ENCODE peak calls at places on chromosomes 16 and 17, in nine cellular contexts. One of them, this sample, is unnamed.

GRCh38 chr16:63361032-63361624 is 1324.9 kb upstream of the CDH8 start:
- DNase-seq in H7: peak
- DNase-seq in amygdala: no peak
- DNase-seq in anterior cingulate cortex: no peak
- DNase-seq in stimulated activated CD4-positive, alpha-beta T cell treated with anti-CD3 and anti-CD28 coated beads, Interleukin-4, amount 100 ng/mL, for 1 hour: no peak
- DNase-seq in NCI-H1105 treated with DMSO at 0.1 percent for 48 hours: peak
- DNase-seq in left kidney: peak
- DNase-seq in activated gamma-delta T cell treated with Interleukin-2 at 50 U/mL for 16 hours: no peak
- DNase-seq in AG09319: peak
- DNase-seq in this sample: peak

GRCh38 chr16:27646811-27647210 is 96.9 kb downstream of the KATNIP start:
- DNase-seq in stimulated activated CD4-positive, alpha-beta T cell treated with anti-CD3 and anti-CD28 coated beads, Interleukin-4, amount 100 ng/mL, for 1 hour: no peak
- DNase-seq in NCI-H1105 treated with DMSO at 0.1 percent for 48 hours: no peak
- DNase-seq in amygdala: no peak
- DNase-seq in left kidney: no peak
- DNase-seq in activated gamma-delta T cell treated with Interleukin-2 at 50 U/mL for 16 hours: no peak
- DNase-seq in AG09319: no peak
- DNase-seq in H7: no peak
- DNase-seq in anterior cingulate cortex: no peak
- DNase-seq in this sample: no peak

GRCh38 chr17:31581022-31581483 is 189.6 kb downstream of the RAB11FIP4 start:
- DNase-seq in H7: peak
- DNase-seq in AG09319: no peak
- DNase-seq in stimulated activated CD4-positive, alpha-beta T cell treated with anti-CD3 and anti-CD28 coated beads, Interleukin-4, amount 100 ng/mL, for 1 hour: no peak
- DNase-seq in NCI-H1105 treated with DMSO at 0.1 percent for 48 hours: no peak
- DNase-seq in anterior cingulate cortex: peak
- DNase-seq in left kidney: no peak
- DNase-seq in amygdala: peak
- DNase-seq in activated gamma-delta T cell treated with Interleukin-2 at 50 U/mL for 16 hours: no peak
- DNase-seq in this sample: peak

GRCh38 chr17:1713878-1714487 is 3.8 kb upstream of the TLCD2 start:
- DNase-seq in AG09319: no peak
- DNase-seq in amygdala: no peak
- DNase-seq in H7: peak
- DNase-seq in left kidney: peak
- DNase-seq in anterior cingulate cortex: no peak
- DNase-seq in activated gamma-delta T cell treated with Interleukin-2 at 50 U/mL for 16 hours: no peak
- DNase-seq in NCI-H1105 treated with DMSO at 0.1 percent for 48 hours: no peak
- DNase-seq in stimulated activated CD4-positive, alpha-beta T cell treated with anti-CD3 and anti-CD28 coated beads, Interleukin-4, amount 100 ng/mL, for 1 hour: no peak
- DNase-seq in this sample: no peak

GRCh38 chr17:9021158-9021984 is at the start of gene NTN1:
- DNase-seq in left kidney: peak
- DNase-seq in stimulated activated CD4-positive, alpha-beta T cell treated with anti-CD3 and anti-CD28 coated beads, Interleukin-4, amount 100 ng/mL, for 1 hour: peak
- DNase-seq in H7: peak
- DNase-seq in activated gamma-delta T cell treated with Interleukin-2 at 50 U/mL for 16 hours: peak
- DNase-seq in anterior cingulate cortex: no peak
- DNase-seq in AG09319: no peak
- DNase-seq in NCI-H1105 treated with DMSO at 0.1 percent for 48 hours: peak
- DNase-seq in amygdala: peak
- DNase-seq in this sample: peak

GRCh38 chr17:75457047-75457654 is 716 bp downstream of the TMEM94 start:
- DNase-seq in H7: peak
- DNase-seq in left kidney: peak
- DNase-seq in amygdala: peak
- DNase-seq in anterior cingulate cortex: peak
- DNase-seq in AG09319: no peak
- DNase-seq in stimulated activated CD4-positive, alpha-beta T cell treated with anti-CD3 and anti-CD28 coated beads, Interleukin-4, amount 100 ng/mL, for 1 hour: peak
- DNase-seq in activated gamma-delta T cell treated with Interleukin-2 at 50 U/mL for 16 hours: peak
- DNase-seq in NCI-H1105 treated with DMSO at 0.1 percent for 48 hours: peak
- DNase-seq in this sample: peak

GRCh38 chr16:72172105-72173034 is at the start of gene PMFBP1:
- DNase-seq in AG09319: no peak
- DNase-seq in NCI-H1105 treated with DMSO at 0.1 percent for 48 hours: no peak
- DNase-seq in amygdala: no peak
- DNase-seq in H7: no peak
- DNase-seq in left kidney: peak
- DNase-seq in anterior cingulate cortex: no peak
- DNase-seq in activated gamma-delta T cell treated with Interleukin-2 at 50 U/mL for 16 hours: no peak
- DNase-seq in stimulated activated CD4-positive, alpha-beta T cell treated with anti-CD3 and anti-CD28 coated beads, Interleukin-4, amount 100 ng/mL, for 1 hour: peak
- DNase-seq in this sample: peak

GRCh38 chr17:50916708-50917417 is 50.7 kb upstream of the TOB1 start:
- DNase-seq in NCI-H1105 treated with DMSO at 0.1 percent for 48 hours: no peak
- DNase-seq in amygdala: no peak
- DNase-seq in anterior cingulate cortex: no peak
- DNase-seq in stimulated activated CD4-positive, alpha-beta T cell treated with anti-CD3 and anti-CD28 coated beads, Interleukin-4, amount 100 ng/mL, for 1 hour: no peak
- DNase-seq in activated gamma-delta T cell treated with Interleukin-2 at 50 U/mL for 16 hours: no peak
- DNase-seq in AG09319: no peak
- DNase-seq in left kidney: no peak
- DNase-seq in H7: peak
- DNase-seq in this sample: no peak

GRCh38 chr17:27408891-27409290 is 47.4 kb upstream of the KSR1 start:
- DNase-seq in H7: no peak
- DNase-seq in NCI-H1105 treated with DMSO at 0.1 percent for 48 hours: no peak
- DNase-seq in AG09319: no peak
- DNase-seq in left kidney: no peak
- DNase-seq in anterior cingulate cortex: no peak
- DNase-seq in amygdala: no peak
- DNase-seq in activated gamma-delta T cell treated with Interleukin-2 at 50 U/mL for 16 hours: no peak
- DNase-seq in stimulated activated CD4-positive, alpha-beta T cell treated with anti-CD3 and anti-CD28 coated beads, Interleukin-4, amount 100 ng/mL, for 1 hour: no peak
- DNase-seq in this sample: no peak

GRCh38 chr16:3793161-3793576 is 75.8 kb upstream of the TRAP1 start:
- DNase-seq in stimulated activated CD4-positive, alpha-beta T cell treated with anti-CD3 and anti-CD28 coated beads, Interleukin-4, amount 100 ng/mL, for 1 hour: no peak
- DNase-seq in amygdala: peak
- DNase-seq in NCI-H1105 treated with DMSO at 0.1 percent for 48 hours: no peak
- DNase-seq in activated gamma-delta T cell treated with Interleukin-2 at 50 U/mL for 16 hours: no peak
- DNase-seq in AG09319: no peak
- DNase-seq in H7: peak
- DNase-seq in anterior cingulate cortex: no peak
- DNase-seq in left kidney: no peak
- DNase-seq in this sample: peak

GRCh38 chr17:75615301-75615700 is 17.9 kb upstream of the SMIM5 start:
- DNase-seq in stimulated activated CD4-positive, alpha-beta T cell treated with anti-CD3 and anti-CD28 coated beads, Interleukin-4, amount 100 ng/mL, for 1 hour: no peak
- DNase-seq in activated gamma-delta T cell treated with Interleukin-2 at 50 U/mL for 16 hours: no peak
- DNase-seq in amygdala: no peak
- DNase-seq in anterior cingulate cortex: no peak
- DNase-seq in AG09319: no peak
- DNase-seq in NCI-H1105 treated with DMSO at 0.1 percent for 48 hours: no peak
- DNase-seq in H7: peak
- DNase-seq in left kidney: no peak
- DNase-seq in this sample: no peak

GRCh38 chr16:28910046-28911031 is 14.7 kb downstream of the RABEP2 start:
- DNase-seq in AG09319: no peak
- DNase-seq in stimulated activated CD4-positive, alpha-beta T cell treated with anti-CD3 and anti-CD28 coated beads, Interleukin-4, amount 100 ng/mL, for 1 hour: no peak
- DNase-seq in NCI-H1105 treated with DMSO at 0.1 percent for 48 hours: peak
- DNase-seq in activated gamma-delta T cell treated with Interleukin-2 at 50 U/mL for 16 hours: no peak
- DNase-seq in H7: peak
- DNase-seq in left kidney: peak
- DNase-seq in anterior cingulate cortex: no peak
- DNase-seq in amygdala: no peak
- DNase-seq in this sample: no peak

GRCh38 chr17:43713494-43714162 is 45.0 kb downstream of the SOST start:
- DNase-seq in activated gamma-delta T cell treated with Interleukin-2 at 50 U/mL for 16 hours: no peak
- DNase-seq in H7: peak
- DNase-seq in anterior cingulate cortex: no peak
- DNase-seq in left kidney: peak
- DNase-seq in NCI-H1105 treated with DMSO at 0.1 percent for 48 hours: peak
- DNase-seq in amygdala: peak
- DNase-seq in stimulated activated CD4-positive, alpha-beta T cell treated with anti-CD3 and anti-CD28 coated beads, Interleukin-4, amount 100 ng/mL, for 1 hour: peak
- DNase-seq in AG09319: no peak
- DNase-seq in this sample: peak

GRCh38 chr16:9885457-9885856 is 296.8 kb downstream of the GRIN2A start:
- DNase-seq in left kidney: peak
- DNase-seq in NCI-H1105 treated with DMSO at 0.1 percent for 48 hours: no peak
- DNase-seq in H7: peak
- DNase-seq in activated gamma-delta T cell treated with Interleukin-2 at 50 U/mL for 16 hours: no peak
- DNase-seq in anterior cingulate cortex: no peak
- DNase-seq in stimulated activated CD4-positive, alpha-beta T cell treated with anti-CD3 and anti-CD28 coated beads, Interleukin-4, amount 100 ng/mL, for 1 hour: no peak
- DNase-seq in amygdala: no peak
- DNase-seq in AG09319: no peak
- DNase-seq in this sample: no peak

GRCh38 chr16:84947022-84947421 is 64.3 kb downstream of the ZDHHC7 start:
- DNase-seq in NCI-H1105 treated with DMSO at 0.1 percent for 48 hours: no peak
- DNase-seq in activated gamma-delta T cell treated with Interleukin-2 at 50 U/mL for 16 hours: no peak
- DNase-seq in AG09319: no peak
- DNase-seq in left kidney: peak
- DNase-seq in amygdala: no peak
- DNase-seq in stimulated activated CD4-positive, alpha-beta T cell treated with anti-CD3 and anti-CD28 coated beads, Interleukin-4, amount 100 ng/mL, for 1 hour: no peak
- DNase-seq in anterior cingulate cortex: no peak
- DNase-seq in H7: no peak
- DNase-seq in this sample: no peak

GRCh38 chr17:14201087-14201486 is 35.6 kb downstream of the CDRT15 start:
- DNase-seq in stimulated activated CD4-positive, alpha-beta T cell treated with anti-CD3 and anti-CD28 coated beads, Interleukin-4, amount 100 ng/mL, for 1 hour: no peak
- DNase-seq in H7: no peak
- DNase-seq in left kidney: peak
- DNase-seq in amygdala: no peak
- DNase-seq in activated gamma-delta T cell treated with Interleukin-2 at 50 U/mL for 16 hours: peak
- DNase-seq in NCI-H1105 treated with DMSO at 0.1 percent for 48 hours: no peak
- DNase-seq in anterior cingulate cortex: no peak
- DNase-seq in AG09319: peak
- DNase-seq in this sample: no peak

This sample was measured in putamen.